ENCODE peak calls at places on chromosomes 13 and 19, in nine cellular contexts. One of them, this sample, is unnamed.

GRCh38 chr19:19602136-19602712 is 16.3 kb downstream of the PBX4 start:
- DNase-seq in activated T-helper 1 cell treated with Interleukin-2 at 50 U/mL for 16 hours: no peak
- DNase-seq in EL: no peak
- DNase-seq in DMS153: no peak
- DNase-seq in upper lobe of right lung: no peak
- DNase-seq in activated naive CD4-positive, alpha-beta T cell: no peak
- DNase-seq in CD4-positive, CD25-positive, alpha-beta regulatory T cell: peak
- DNase-seq in activated CD4-positive, alpha-beta T cell treated with anti-CD3 and anti-CD28 coated beads for 48 hours: peak
- DNase-seq in T follicular helper cell: peak
- DNase-seq in this sample: no peak

GRCh38 chr19:17629760-17630159 is 58.4 kb downstream of the UNC13A start:
- DNase-seq in activated CD4-positive, alpha-beta T cell treated with anti-CD3 and anti-CD28 coated beads for 48 hours: no peak
- DNase-seq in DMS153: no peak
- DNase-seq in activated T-helper 1 cell treated with Interleukin-2 at 50 U/mL for 16 hours: no peak
- DNase-seq in activated naive CD4-positive, alpha-beta T cell: no peak
- DNase-seq in EL: no peak
- DNase-seq in T follicular helper cell: no peak
- DNase-seq in CD4-positive, CD25-positive, alpha-beta regulatory T cell: no peak
- DNase-seq in upper lobe of right lung: no peak
- DNase-seq in this sample: no peak

GRCh38 chr13:44013666-44014291 is 134.1 kb downstream of the LACC1 start:
- DNase-seq in activated T-helper 1 cell treated with Interleukin-2 at 50 U/mL for 16 hours: no peak
- DNase-seq in upper lobe of right lung: no peak
- DNase-seq in activated naive CD4-positive, alpha-beta T cell: no peak
- DNase-seq in EL: peak
- DNase-seq in DMS153: peak
- DNase-seq in T follicular helper cell: no peak
- DNase-seq in CD4-positive, CD25-positive, alpha-beta regulatory T cell: no peak
- DNase-seq in activated CD4-positive, alpha-beta T cell treated with anti-CD3 and anti-CD28 coated beads for 48 hours: no peak
- DNase-seq in this sample: no peak

GRCh38 chr19:30153326-30154210 is 211.5 kb downstream of the URI1 start:
- DNase-seq in activated naive CD4-positive, alpha-beta T cell: no peak
- DNase-seq in upper lobe of right lung: no peak
- DNase-seq in activated CD4-positive, alpha-beta T cell treated with anti-CD3 and anti-CD28 coated beads for 48 hours: no peak
- DNase-seq in T follicular helper cell: no peak
- DNase-seq in EL: no peak
- DNase-seq in DMS153: no peak
- DNase-seq in CD4-positive, CD25-positive, alpha-beta regulatory T cell: no peak
- DNase-seq in activated T-helper 1 cell treated with Interleukin-2 at 50 U/mL for 16 hours: no peak
- DNase-seq in this sample: no peak

GRCh38 chr13:98533912-98534311 is 43.0 kb downstream of the STK24 start:
- DNase-seq in T follicular helper cell: no peak
- DNase-seq in activated T-helper 1 cell treated with Interleukin-2 at 50 U/mL for 16 hours: no peak
- DNase-seq in activated naive CD4-positive, alpha-beta T cell: no peak
- DNase-seq in DMS153: no peak
- DNase-seq in EL: no peak
- DNase-seq in CD4-positive, CD25-positive, alpha-beta regulatory T cell: no peak
- DNase-seq in activated CD4-positive, alpha-beta T cell treated with anti-CD3 and anti-CD28 coated beads for 48 hours: no peak
- DNase-seq in upper lobe of right lung: no peak
- DNase-seq in this sample: no peak

GRCh38 chr19:12815088-12815487 is 8.7 kb downstream of the RNASEH2A start:
- DNase-seq in activated T-helper 1 cell treated with Interleukin-2 at 50 U/mL for 16 hours: no peak
- DNase-seq in activated naive CD4-positive, alpha-beta T cell: no peak
- DNase-seq in T follicular helper cell: no peak
- DNase-seq in activated CD4-positive, alpha-beta T cell treated with anti-CD3 and anti-CD28 coated beads for 48 hours: no peak
- DNase-seq in CD4-positive, CD25-positive, alpha-beta regulatory T cell: no peak
- DNase-seq in EL: no peak
- DNase-seq in DMS153: no peak
- DNase-seq in upper lobe of right lung: no peak
- DNase-seq in this sample: no peak

GRCh38 chr19:9621156-9622037 is at the start of gene ZNF561:
- DNase-seq in EL: peak
- DNase-seq in upper lobe of right lung: peak
- DNase-seq in activated CD4-positive, alpha-beta T cell treated with anti-CD3 and anti-CD28 coated beads for 48 hours: peak
- DNase-seq in CD4-positive, CD25-positive, alpha-beta regulatory T cell: peak
- DNase-seq in T follicular helper cell: peak
- DNase-seq in DMS153: peak
- DNase-seq in activated naive CD4-positive, alpha-beta T cell: peak
- DNase-seq in activated T-helper 1 cell treated with Interleukin-2 at 50 U/mL for 16 hours: peak
- DNase-seq in this sample: peak

GRCh38 chr19:47881757-47882156 is 4.4 kb downstream of the SULT2A1 start:
- DNase-seq in upper lobe of right lung: no peak
- DNase-seq in T follicular helper cell: no peak
- DNase-seq in activated T-helper 1 cell treated with Interleukin-2 at 50 U/mL for 16 hours: no peak
- DNase-seq in activated CD4-positive, alpha-beta T cell treated with anti-CD3 and anti-CD28 coated beads for 48 hours: no peak
- DNase-seq in CD4-positive, CD25-positive, alpha-beta regulatory T cell: no peak
- DNase-seq in activated naive CD4-positive, alpha-beta T cell: no peak
- DNase-seq in EL: no peak
- DNase-seq in DMS153: no peak
- DNase-seq in this sample: no peak

GRCh38 chr13:111944171-111944583 is 122.8 kb upstream of the SOX1 start:
- DNase-seq in DMS153: peak
- DNase-seq in activated CD4-positive, alpha-beta T cell treated with anti-CD3 and anti-CD28 coated beads for 48 hours: no peak
- DNase-seq in activated naive CD4-positive, alpha-beta T cell: no peak
- DNase-seq in activated T-helper 1 cell treated with Interleukin-2 at 50 U/mL for 16 hours: no peak
- DNase-seq in T follicular helper cell: no peak
- DNase-seq in CD4-positive, CD25-positive, alpha-beta regulatory T cell: no peak
- DNase-seq in upper lobe of right lung: peak
- DNase-seq in EL: no peak
- DNase-seq in this sample: no peak

GRCh38 chr19:35708391-35708790 is 4.0 kb downstream of the ZBTB32 start:
- DNase-seq in DMS153: no peak
- DNase-seq in T follicular helper cell: no peak
- DNase-seq in CD4-positive, CD25-positive, alpha-beta regulatory T cell: no peak
- DNase-seq in EL: no peak
- DNase-seq in activated T-helper 1 cell treated with Interleukin-2 at 50 U/mL for 16 hours: no peak
- DNase-seq in upper lobe of right lung: no peak
- DNase-seq in activated CD4-positive, alpha-beta T cell treated with anti-CD3 and anti-CD28 coated beads for 48 hours: no peak
- DNase-seq in activated naive CD4-positive, alpha-beta T cell: no peak
- DNase-seq in this sample: no peak

GRCh38 chr13:43664700-43665191 is 122.0 kb downstream of the ENOX1 start:
- DNase-seq in activated CD4-positive, alpha-beta T cell treated with anti-CD3 and anti-CD28 coated beads for 48 hours: peak
- DNase-seq in upper lobe of right lung: no peak
- DNase-seq in DMS153: no peak
- DNase-seq in CD4-positive, CD25-positive, alpha-beta regulatory T cell: no peak
- DNase-seq in activated T-helper 1 cell treated with Interleukin-2 at 50 U/mL for 16 hours: no peak
- DNase-seq in T follicular helper cell: no peak
- DNase-seq in EL: peak
- DNase-seq in activated naive CD4-positive, alpha-beta T cell: no peak
- DNase-seq in this sample: no peak

GRCh38 chr13:19048381-19048780 is 133.2 kb downstream of the TUBA3C start:
- DNase-seq in T follicular helper cell: no peak
- DNase-seq in CD4-positive, CD25-positive, alpha-beta regulatory T cell: no peak
- DNase-seq in DMS153: no peak
- DNase-seq in upper lobe of right lung: no peak
- DNase-seq in EL: no peak
- DNase-seq in activated T-helper 1 cell treated with Interleukin-2 at 50 U/mL for 16 hours: no peak
- DNase-seq in activated CD4-positive, alpha-beta T cell treated with anti-CD3 and anti-CD28 coated beads for 48 hours: no peak
- DNase-seq in activated naive CD4-positive, alpha-beta T cell: no peak
- DNase-seq in this sample: no peak

GRCh38 chr13:58343081-58343480 is 711.5 kb downstream of the PCDH17 start:
- DNase-seq in activated naive CD4-positive, alpha-beta T cell: no peak
- DNase-seq in activated CD4-positive, alpha-beta T cell treated with anti-CD3 and anti-CD28 coated beads for 48 hours: no peak
- DNase-seq in EL: no peak
- DNase-seq in activated T-helper 1 cell treated with Interleukin-2 at 50 U/mL for 16 hours: no peak
- DNase-seq in CD4-positive, CD25-positive, alpha-beta regulatory T cell: no peak
- DNase-seq in upper lobe of right lung: no peak
- DNase-seq in DMS153: no peak
- DNase-seq in T follicular helper cell: no peak
- DNase-seq in this sample: no peak

GRCh38 chr19:51366999-51367564 is 894 bp upstream of the ETFB start:
- DNase-seq in CD4-positive, CD25-positive, alpha-beta regulatory T cell: peak
- DNase-seq in EL: no peak
- DNase-seq in upper lobe of right lung: peak
- DNase-seq in activated naive CD4-positive, alpha-beta T cell: peak
- DNase-seq in activated T-helper 1 cell treated with Interleukin-2 at 50 U/mL for 16 hours: no peak
- DNase-seq in T follicular helper cell: peak
- DNase-seq in activated CD4-positive, alpha-beta T cell treated with anti-CD3 and anti-CD28 coated beads for 48 hours: peak
- DNase-seq in DMS153: no peak
- DNase-seq in this sample: peak

GRCh38 chr13:27406178-27406939 is 18.1 kb upstream of the GTF3A start:
- DNase-seq in activated T-helper 1 cell treated with Interleukin-2 at 50 U/mL for 16 hours: no peak
- DNase-seq in DMS153: peak
- DNase-seq in activated CD4-positive, alpha-beta T cell treated with anti-CD3 and anti-CD28 coated beads for 48 hours: no peak
- DNase-seq in EL: peak
- DNase-seq in CD4-positive, CD25-positive, alpha-beta regulatory T cell: peak
- DNase-seq in T follicular helper cell: no peak
- DNase-seq in activated naive CD4-positive, alpha-beta T cell: peak
- DNase-seq in upper lobe of right lung: no peak
- DNase-seq in this sample: no peak

GRCh38 chr13:110372676-110373075 is 65.6 kb downstream of the COL4A2 start:
- DNase-seq in DMS153: no peak
- DNase-seq in CD4-positive, CD25-positive, alpha-beta regulatory T cell: no peak
- DNase-seq in T follicular helper cell: no peak
- DNase-seq in activated T-helper 1 cell treated with Interleukin-2 at 50 U/mL for 16 hours: no peak
- DNase-seq in upper lobe of right lung: no peak
- DNase-seq in activated naive CD4-positive, alpha-beta T cell: no peak
- DNase-seq in activated CD4-positive, alpha-beta T cell treated with anti-CD3 and anti-CD28 coated beads for 48 hours: no peak
- DNase-seq in EL: no peak
- DNase-seq in this sample: no peak

GRCh38 chr13:34734932-34735331 is 207.1 kb upstream of the NBEA start:
- DNase-seq in DMS153: no peak
- DNase-seq in activated CD4-positive, alpha-beta T cell treated with anti-CD3 and anti-CD28 coated beads for 48 hours: no peak
- DNase-seq in upper lobe of right lung: no peak
- DNase-seq in activated naive CD4-positive, alpha-beta T cell: no peak
- DNase-seq in CD4-positive, CD25-positive, alpha-beta regulatory T cell: no peak
- DNase-seq in T follicular helper cell: no peak
- DNase-seq in EL: no peak
- DNase-seq in activated T-helper 1 cell treated with Interleukin-2 at 50 U/mL for 16 hours: no peak
- DNase-seq in this sample: no peak

GRCh38 chr19:52518646-52519045 is 8.8 kb upstream of the ZNF808 start:
- DNase-seq in activated T-helper 1 cell treated with Interleukin-2 at 50 U/mL for 16 hours: no peak
- DNase-seq in T follicular helper cell: no peak
- DNase-seq in activated naive CD4-positive, alpha-beta T cell: no peak
- DNase-seq in DMS153: no peak
- DNase-seq in EL: no peak
- DNase-seq in CD4-positive, CD25-positive, alpha-beta regulatory T cell: no peak
- DNase-seq in upper lobe of right lung: no peak
- DNase-seq in activated CD4-positive, alpha-beta T cell treated with anti-CD3 and anti-CD28 coated beads for 48 hours: no peak
- DNase-seq in this sample: no peak

GRCh38 chr13:95039415-95039814 is 261.8 kb downstream of the ABCC4 start:
- DNase-seq in DMS153: no peak
- DNase-seq in activated T-helper 1 cell treated with Interleukin-2 at 50 U/mL for 16 hours: no peak
- DNase-seq in activated CD4-positive, alpha-beta T cell treated with anti-CD3 and anti-CD28 coated beads for 48 hours: no peak
- DNase-seq in upper lobe of right lung: no peak
- DNase-seq in EL: peak
- DNase-seq in CD4-positive, CD25-positive, alpha-beta regulatory T cell: no peak
- DNase-seq in T follicular helper cell: no peak
- DNase-seq in activated naive CD4-positive, alpha-beta T cell: no peak
- DNase-seq in this sample: no peak

GRCh38 chr13:112657850-112658445 is 31.9 kb upstream of the ATP11A start:
- DNase-seq in upper lobe of right lung: peak
- DNase-seq in DMS153: no peak
- DNase-seq in EL: peak
- DNase-seq in activated naive CD4-positive, alpha-beta T cell: no peak
- DNase-seq in activated CD4-positive, alpha-beta T cell treated with anti-CD3 and anti-CD28 coated beads for 48 hours: no peak
- DNase-seq in activated T-helper 1 cell treated with Interleukin-2 at 50 U/mL for 16 hours: no peak
- DNase-seq in CD4-positive, CD25-positive, alpha-beta regulatory T cell: no peak
- DNase-seq in T follicular helper cell: no peak
- DNase-seq in this sample: no peak

GRCh38 chr19:28715157-28715556 is 497.8 kb downstream of the UQCRFS1 start:
- DNase-seq in T follicular helper cell: no peak
- DNase-seq in EL: no peak
- DNase-seq in CD4-positive, CD25-positive, alpha-beta regulatory T cell: no peak
- DNase-seq in activated naive CD4-positive, alpha-beta T cell: no peak
- DNase-seq in DMS153: no peak
- DNase-seq in upper lobe of right lung: no peak
- DNase-seq in activated T-helper 1 cell treated with Interleukin-2 at 50 U/mL for 16 hours: no peak
- DNase-seq in activated CD4-positive, alpha-beta T cell treated with anti-CD3 and anti-CD28 coated beads for 48 hours: no peak
- DNase-seq in this sample: no peak

GRCh38 chr19:55384576-55385235 is 614 bp upstream of the TMEM238 start:
- DNase-seq in activated naive CD4-positive, alpha-beta T cell: no peak
- DNase-seq in activated T-helper 1 cell treated with Interleukin-2 at 50 U/mL for 16 hours: no peak
- DNase-seq in DMS153: peak
- DNase-seq in CD4-positive, CD25-positive, alpha-beta regulatory T cell: no peak
- DNase-seq in T follicular helper cell: no peak
- DNase-seq in EL: no peak
- DNase-seq in upper lobe of right lung: no peak
- DNase-seq in activated CD4-positive, alpha-beta T cell treated with anti-CD3 and anti-CD28 coated beads for 48 hours: peak
- DNase-seq in this sample: peak

GRCh38 chr13:78596701-78597550 is 6.4 kb downstream of the POU4F1 start:
- DNase-seq in EL: no peak
- DNase-seq in CD4-positive, CD25-positive, alpha-beta regulatory T cell: no peak
- DNase-seq in upper lobe of right lung: no peak
- DNase-seq in activated naive CD4-positive, alpha-beta T cell: no peak
- DNase-seq in activated T-helper 1 cell treated with Interleukin-2 at 50 U/mL for 16 hours: no peak
- DNase-seq in activated CD4-positive, alpha-beta T cell treated with anti-CD3 and anti-CD28 coated beads for 48 hours: no peak
- DNase-seq in T follicular helper cell: no peak
- DNase-seq in DMS153: no peak
- DNase-seq in this sample: no peak

GRCh38 chr19:41064974-41065569 is 23.2 kb upstream of the CYP2A13 start:
- DNase-seq in DMS153: no peak
- DNase-seq in activated T-helper 1 cell treated with Interleukin-2 at 50 U/mL for 16 hours: no peak
- DNase-seq in activated naive CD4-positive, alpha-beta T cell: no peak
- DNase-seq in activated CD4-positive, alpha-beta T cell treated with anti-CD3 and anti-CD28 coated beads for 48 hours: no peak
- DNase-seq in EL: peak
- DNase-seq in T follicular helper cell: no peak
- DNase-seq in upper lobe of right lung: no peak
- DNase-seq in CD4-positive, CD25-positive, alpha-beta regulatory T cell: no peak
- DNase-seq in this sample: no peak

GRCh38 chr13:44396963-44397580 is 23.4 kb downstream of the SERP2 start:
- DNase-seq in activated naive CD4-positive, alpha-beta T cell: no peak
- DNase-seq in upper lobe of right lung: no peak
- DNase-seq in activated T-helper 1 cell treated with Interleukin-2 at 50 U/mL for 16 hours: no peak
- DNase-seq in CD4-positive, CD25-positive, alpha-beta regulatory T cell: no peak
- DNase-seq in EL: peak
- DNase-seq in activated CD4-positive, alpha-beta T cell treated with anti-CD3 and anti-CD28 coated beads for 48 hours: no peak
- DNase-seq in DMS153: no peak
- DNase-seq in T follicular helper cell: no peak
- DNase-seq in this sample: no peak

GRCh38 chr19:48218964-48219363 is 36.7 kb downstream of the CARD8 start:
- DNase-seq in upper lobe of right lung: no peak
- DNase-seq in EL: peak
- DNase-seq in CD4-positive, CD25-positive, alpha-beta regulatory T cell: no peak
- DNase-seq in DMS153: no peak
- DNase-seq in activated T-helper 1 cell treated with Interleukin-2 at 50 U/mL for 16 hours: no peak
- DNase-seq in T follicular helper cell: no peak
- DNase-seq in activated naive CD4-positive, alpha-beta T cell: no peak
- DNase-seq in activated CD4-positive, alpha-beta T cell treated with anti-CD3 and anti-CD28 coated beads for 48 hours: no peak
- DNase-seq in this sample: no peak

GRCh38 chr13:110210604-110210985 is 96.4 kb downstream of the COL4A1 start:
- DNase-seq in T follicular helper cell: no peak
- DNase-seq in EL: no peak
- DNase-seq in DMS153: no peak
- DNase-seq in activated naive CD4-positive, alpha-beta T cell: no peak
- DNase-seq in activated T-helper 1 cell treated with Interleukin-2 at 50 U/mL for 16 hours: no peak
- DNase-seq in activated CD4-positive, alpha-beta T cell treated with anti-CD3 and anti-CD28 coated beads for 48 hours: no peak
- DNase-seq in upper lobe of right lung: no peak
- DNase-seq in CD4-positive, CD25-positive, alpha-beta regulatory T cell: no peak
- DNase-seq in this sample: no peak

GRCh38 chr19:32605544-32605943 is 24.6 kb downstream of the PDCD5 start:
- DNase-seq in activated naive CD4-positive, alpha-beta T cell: no peak
- DNase-seq in EL: no peak
- DNase-seq in DMS153: no peak
- DNase-seq in CD4-positive, CD25-positive, alpha-beta regulatory T cell: no peak
- DNase-seq in activated T-helper 1 cell treated with Interleukin-2 at 50 U/mL for 16 hours: no peak
- DNase-seq in activated CD4-positive, alpha-beta T cell treated with anti-CD3 and anti-CD28 coated beads for 48 hours: no peak
- DNase-seq in T follicular helper cell: no peak
- DNase-seq in upper lobe of right lung: no peak
- DNase-seq in this sample: no peak

GRCh38 chr13:33543631-33544030 is 258.1 kb upstream of the STARD13 start:
- DNase-seq in EL: no peak
- DNase-seq in CD4-positive, CD25-positive, alpha-beta regulatory T cell: peak
- DNase-seq in activated naive CD4-positive, alpha-beta T cell: no peak
- DNase-seq in activated T-helper 1 cell treated with Interleukin-2 at 50 U/mL for 16 hours: no peak
- DNase-seq in upper lobe of right lung: no peak
- DNase-seq in DMS153: peak
- DNase-seq in activated CD4-positive, alpha-beta T cell treated with anti-CD3 and anti-CD28 coated beads for 48 hours: no peak
- DNase-seq in T follicular helper cell: no peak
- DNase-seq in this sample: no peak

GRCh38 chr19:11538232-11539036 is at the start of gene CNN1:
- DNase-seq in upper lobe of right lung: no peak
- DNase-seq in activated T-helper 1 cell treated with Interleukin-2 at 50 U/mL for 16 hours: no peak
- DNase-seq in EL: peak
- DNase-seq in activated CD4-positive, alpha-beta T cell treated with anti-CD3 and anti-CD28 coated beads for 48 hours: no peak
- DNase-seq in T follicular helper cell: no peak
- DNase-seq in activated naive CD4-positive, alpha-beta T cell: no peak
- DNase-seq in CD4-positive, CD25-positive, alpha-beta regulatory T cell: no peak
- DNase-seq in DMS153: no peak
- DNase-seq in this sample: no peak

GRCh38 chr13:48318714-48319457 is 15.3 kb downstream of the RB1 start:
- DNase-seq in activated naive CD4-positive, alpha-beta T cell: no peak
- DNase-seq in T follicular helper cell: no peak
- DNase-seq in upper lobe of right lung: peak
- DNase-seq in activated T-helper 1 cell treated with Interleukin-2 at 50 U/mL for 16 hours: no peak
- DNase-seq in EL: no peak
- DNase-seq in DMS153: no peak
- DNase-seq in activated CD4-positive, alpha-beta T cell treated with anti-CD3 and anti-CD28 coated beads for 48 hours: peak
- DNase-seq in CD4-positive, CD25-positive, alpha-beta regulatory T cell: no peak
- DNase-seq in this sample: peak